ENCODE peak calls at places on chromosome 7, in five cellular contexts. One of them, this sample, is unnamed.

GRCh38 chr7:127534636-127535035 is 50.8 kb downstream of the GCC1 start:
- DNase-seq in Peyer's patch: no peak
- DNase-seq in B cell: no peak
- DNase-seq in tibial artery: no peak
- DNase-seq in mucosa of descending colon: no peak
- DNase-seq in this sample: no peak

GRCh38 chr7:127589901-127590300 is 1.7 kb downstream of the ARF5 start:
- DNase-seq in Peyer's patch: no peak
- DNase-seq in B cell: no peak
- DNase-seq in tibial artery: no peak
- DNase-seq in mucosa of descending colon: no peak
- DNase-seq in this sample: no peak

GRCh38 chr7:80921130-80921529 is 2.3 kb upstream of the SEMA3C start:
- DNase-seq in Peyer's patch: no peak
- DNase-seq in B cell: no peak
- DNase-seq in tibial artery: no peak
- DNase-seq in mucosa of descending colon: no peak
- DNase-seq in this sample: no peak

GRCh38 chr7:38178695-38179344 is 775 bp downstream of the STARD3NL start:
- DNase-seq in Peyer's patch: no peak
- DNase-seq in B cell: no peak
- DNase-seq in tibial artery: no peak
- DNase-seq in mucosa of descending colon: no peak
- DNase-seq in this sample: peak

GRCh38 chr7:91850455-91850854 is 30.0 kb downstream of the MTERF1 start:
- DNase-seq in Peyer's patch: no peak
- DNase-seq in B cell: no peak
- DNase-seq in tibial artery: no peak
- DNase-seq in mucosa of descending colon: no peak
- DNase-seq in this sample: no peak

GRCh38 chr7:147879116-147879750 is 711.3 kb upstream of the C7orf33 start:
- DNase-seq in Peyer's patch: no peak
- DNase-seq in B cell: no peak
- DNase-seq in tibial artery: no peak
- DNase-seq in mucosa of descending colon: no peak
- DNase-seq in this sample: no peak

GRCh38 chr7:154832557-154833138 is 170.3 kb downstream of the PAXIP1 start:
- DNase-seq in Peyer's patch: no peak
- DNase-seq in B cell: no peak
- DNase-seq in tibial artery: no peak
- DNase-seq in mucosa of descending colon: no peak
- DNase-seq in this sample: peak

GRCh38 chr7:74176555-74176954 is 2.4 kb downstream of the EIF4H start:
- DNase-seq in Peyer's patch: no peak
- DNase-seq in B cell: no peak
- DNase-seq in tibial artery: no peak
- DNase-seq in mucosa of descending colon: no peak
- DNase-seq in this sample: no peak

GRCh38 chr7:74475987-74476350 is 22.3 kb downstream of the GTF2IRD1 start:
- DNase-seq in Peyer's patch: no peak
- DNase-seq in B cell: no peak
- DNase-seq in tibial artery: no peak
- DNase-seq in mucosa of descending colon: no peak
- DNase-seq in this sample: no peak

GRCh38 chr7:36034020-36034419 is 119.0 kb upstream of the EEPD1 start:
- DNase-seq in Peyer's patch: no peak
- DNase-seq in B cell: no peak
- DNase-seq in tibial artery: no peak
- DNase-seq in mucosa of descending colon: no peak
- DNase-seq in this sample: no peak

GRCh38 chr7:101342892-101343291 is 19.8 kb upstream of the COL26A1 start:
- DNase-seq in Peyer's patch: no peak
- DNase-seq in B cell: no peak
- DNase-seq in tibial artery: no peak
- DNase-seq in mucosa of descending colon: no peak
- DNase-seq in this sample: no peak

GRCh38 chr7:74092321-74092963 is 8.8 kb downstream of the LIMK1 start:
- DNase-seq in Peyer's patch: peak
- DNase-seq in B cell: no peak
- DNase-seq in tibial artery: no peak
- DNase-seq in mucosa of descending colon: no peak
- DNase-seq in this sample: peak

GRCh38 chr7:156172638-156173037 is 360.4 kb upstream of the SHH start:
- DNase-seq in Peyer's patch: no peak
- DNase-seq in B cell: no peak
- DNase-seq in tibial artery: no peak
- DNase-seq in mucosa of descending colon: no peak
- DNase-seq in this sample: no peak

GRCh38 chr7:137879357-137880158 is 32.8 kb upstream of the DGKI start:
- DNase-seq in Peyer's patch: no peak
- DNase-seq in B cell: no peak
- DNase-seq in tibial artery: peak
- DNase-seq in mucosa of descending colon: no peak
- DNase-seq in this sample: peak

GRCh38 chr7:95213809-95214492 is 110.4 kb downstream of the PON1 start:
- DNase-seq in Peyer's patch: no peak
- DNase-seq in B cell: no peak
- DNase-seq in tibial artery: peak
- DNase-seq in mucosa of descending colon: peak
- DNase-seq in this sample: no peak

GRCh38 chr7:128833939-128834310 is 3.7 kb downstream of the FLNC start:
- DNase-seq in Peyer's patch: no peak
- DNase-seq in B cell: no peak
- DNase-seq in tibial artery: no peak
- DNase-seq in mucosa of descending colon: no peak
- DNase-seq in this sample: no peak

GRCh38 chr7:133365892-133366291 is 113.0 kb downstream of the EXOC4 start:
- DNase-seq in Peyer's patch: no peak
- DNase-seq in B cell: no peak
- DNase-seq in tibial artery: no peak
- DNase-seq in mucosa of descending colon: no peak
- DNase-seq in this sample: no peak

GRCh38 chr7:37385787-37386186 is 62.9 kb downstream of the ELMO1 start:
- DNase-seq in Peyer's patch: no peak
- DNase-seq in B cell: no peak
- DNase-seq in tibial artery: peak
- DNase-seq in mucosa of descending colon: no peak
- DNase-seq in this sample: no peak

GRCh38 chr7:87589631-87590030 is 11.1 kb downstream of the ABCB1 start:
- DNase-seq in Peyer's patch: no peak
- DNase-seq in B cell: no peak
- DNase-seq in tibial artery: no peak
- DNase-seq in mucosa of descending colon: no peak
- DNase-seq in this sample: no peak

GRCh38 chr7:28103984-28104628 is 76.5 kb downstream of the JAZF1 start:
- DNase-seq in Peyer's patch: no peak
- DNase-seq in B cell: no peak
- DNase-seq in tibial artery: no peak
- DNase-seq in mucosa of descending colon: no peak
- DNase-seq in this sample: no peak

GRCh38 chr7:47470567-47471357 is 111.1 kb downstream of the TNS3 start:
- DNase-seq in Peyer's patch: no peak
- DNase-seq in B cell: no peak
- DNase-seq in tibial artery: no peak
- DNase-seq in mucosa of descending colon: no peak
- DNase-seq in this sample: no peak

GRCh38 chr7:30968747-30969603 is 5.2 kb downstream of the GHRHR start:
- DNase-seq in Peyer's patch: no peak
- DNase-seq in B cell: no peak
- DNase-seq in tibial artery: no peak
- DNase-seq in mucosa of descending colon: no peak
- DNase-seq in this sample: no peak

GRCh38 chr7:134651991-134652390 is 5.3 kb downstream of the BPGM start:
- DNase-seq in Peyer's patch: no peak
- DNase-seq in B cell: no peak
- DNase-seq in tibial artery: no peak
- DNase-seq in mucosa of descending colon: no peak
- DNase-seq in this sample: no peak

GRCh38 chr7:1441615-1442354 is 17.5 kb downstream of the MICALL2 start:
- DNase-seq in Peyer's patch: no peak
- DNase-seq in B cell: no peak
- DNase-seq in tibial artery: no peak
- DNase-seq in mucosa of descending colon: no peak
- DNase-seq in this sample: no peak

GRCh38 chr7:1438821-1439220 is 20.4 kb downstream of the MICALL2 start:
- DNase-seq in Peyer's patch: no peak
- DNase-seq in B cell: no peak
- DNase-seq in tibial artery: no peak
- DNase-seq in mucosa of descending colon: no peak
- DNase-seq in this sample: no peak

GRCh38 chr7:1438208-1438607 is 21.1 kb downstream of the MICALL2 start:
- DNase-seq in Peyer's patch: no peak
- DNase-seq in B cell: no peak
- DNase-seq in tibial artery: no peak
- DNase-seq in mucosa of descending colon: no peak
- DNase-seq in this sample: no peak

GRCh38 chr7:1440620-1441019 is 18.6 kb downstream of the MICALL2 start:
- DNase-seq in Peyer's patch: no peak
- DNase-seq in B cell: no peak
- DNase-seq in tibial artery: no peak
- DNase-seq in mucosa of descending colon: no peak
- DNase-seq in this sample: no peak

DNA sequence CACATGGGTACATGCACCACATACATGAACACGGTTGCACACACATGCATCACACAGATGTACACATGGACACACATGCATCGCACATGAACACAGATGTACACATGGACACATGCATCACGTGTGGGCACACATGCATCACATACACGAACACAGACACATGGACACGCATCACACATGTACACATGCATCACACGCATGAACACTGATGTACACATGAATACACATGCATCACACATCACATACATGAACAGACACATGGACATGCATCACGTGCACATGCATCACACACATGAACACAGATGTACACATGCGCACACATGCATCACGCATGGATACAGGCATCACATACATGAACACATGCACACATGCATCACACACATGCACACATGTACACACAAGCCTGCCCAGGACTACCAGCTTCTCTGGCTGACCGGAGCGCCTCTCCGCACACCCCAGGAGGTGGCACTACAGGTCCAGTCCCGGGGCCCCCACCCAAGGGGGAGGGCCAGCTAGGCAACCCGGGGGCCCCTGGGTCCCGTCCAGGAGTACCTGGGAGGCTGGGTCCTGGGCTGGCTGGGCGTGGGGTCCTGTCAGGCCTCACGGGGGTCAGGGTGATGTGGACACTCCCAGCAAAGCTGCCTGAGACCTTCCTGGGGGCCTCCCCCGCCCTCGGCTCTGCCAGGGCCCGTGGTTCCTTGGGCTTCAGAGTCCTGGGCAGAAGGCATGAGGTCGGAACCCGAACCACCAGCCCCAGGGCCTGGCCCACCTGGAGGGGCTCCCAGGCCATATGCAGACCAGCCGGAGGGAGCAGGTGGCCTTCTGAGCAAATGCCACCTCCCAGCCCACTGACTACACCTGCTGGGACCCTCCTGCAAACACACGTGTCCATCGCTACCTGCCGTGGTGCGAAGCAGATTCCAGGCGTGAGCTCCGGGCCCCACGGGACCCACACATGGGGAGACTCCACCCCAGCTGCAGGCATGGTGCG is 19.6 kb downstream of the MICALL2 start:
- DNase-seq in Peyer's patch: no peak
- DNase-seq in B cell: no peak
- DNase-seq in tibial artery: no peak
- DNase-seq in mucosa of descending colon: no peak
- DNase-seq in this sample: no peak
- TF ChIP-seq CTCF in Peyer's patch: no peak
- TF ChIP-seq CTCF in B cell: no peak
- TF ChIP-seq CTCF in tibial artery: peak
- TF ChIP-seq CTCF in mucosa of descending colon: no peak
- TF ChIP-seq CTCF in this sample: no peak

GRCh38 chr7:130394421-130395188 is 14.3 kb downstream of the CPA1 start:
- DNase-seq in Peyer's patch: no peak
- DNase-seq in B cell: no peak
- DNase-seq in tibial artery: no peak
- DNase-seq in mucosa of descending colon: no peak
- DNase-seq in this sample: no peak
- TF ChIP-seq CTCF in Peyer's patch: no peak
- TF ChIP-seq CTCF in B cell: no peak
- TF ChIP-seq CTCF in tibial artery: no peak
- TF ChIP-seq CTCF in mucosa of descending colon: no peak
- TF ChIP-seq CTCF in this sample: no peak

DNA sequence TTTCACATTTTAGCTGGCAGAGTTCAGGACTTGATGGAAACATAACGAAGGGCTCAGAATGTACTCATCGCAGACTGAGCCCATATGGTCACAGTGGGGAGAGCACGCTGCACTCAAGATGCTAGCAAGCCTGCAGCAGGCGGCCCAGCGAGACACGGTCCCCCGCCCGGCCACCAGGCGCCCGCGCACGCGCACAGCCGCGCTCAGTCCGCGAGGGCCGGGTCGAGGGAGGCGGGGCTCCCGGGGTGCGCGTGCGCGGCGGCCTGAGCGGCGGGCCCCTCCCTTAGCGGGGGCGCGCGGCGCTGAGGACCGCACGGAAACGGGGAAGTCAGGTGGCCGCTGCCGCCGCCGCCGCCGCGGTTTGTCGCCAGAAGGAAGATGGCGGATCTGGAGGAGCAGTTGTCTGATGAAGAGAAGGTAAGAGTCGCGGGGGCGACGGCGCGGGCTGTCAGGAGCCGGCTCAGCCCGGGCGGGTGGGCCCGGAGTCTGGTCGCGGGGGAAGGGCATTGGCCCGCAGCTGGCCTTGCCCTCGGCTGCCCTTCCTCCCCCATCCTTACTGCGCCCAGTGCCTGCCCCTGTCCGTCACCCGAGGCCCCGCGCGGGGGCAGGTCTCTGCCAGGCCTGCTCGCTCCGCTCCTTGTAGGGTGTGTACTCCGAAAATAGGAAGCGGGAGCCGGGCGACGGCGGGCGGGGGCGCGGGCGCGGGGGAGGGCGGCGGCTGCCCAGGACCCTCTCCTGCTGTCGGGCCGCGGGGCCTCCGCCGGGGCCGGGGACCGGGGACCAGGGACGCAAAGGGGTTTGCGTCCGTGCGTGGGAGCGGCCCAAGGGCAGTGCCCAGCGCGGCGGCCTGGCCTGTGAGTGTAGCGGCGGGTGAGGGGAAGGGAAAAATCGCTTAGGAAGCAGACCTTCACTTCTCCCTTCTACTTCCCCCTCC is at the start of gene CAPZA2:
- DNase-seq in Peyer's patch: peak
- DNase-seq in B cell: peak
- DNase-seq in tibial artery: peak
- DNase-seq in mucosa of descending colon: peak
- DNase-seq in this sample: peak
- TF ChIP-seq CTCF in Peyer's patch: peak
- TF ChIP-seq CTCF in B cell: peak
- TF ChIP-seq CTCF in tibial artery: peak
- TF ChIP-seq CTCF in mucosa of descending colon: peak
- TF ChIP-seq CTCF in this sample: no peak

GRCh38 chr7:144011458-144012230 is 11.5 kb downstream of the OR6B1 start:
- DNase-seq in Peyer's patch: no peak
- DNase-seq in B cell: no peak
- DNase-seq in tibial artery: no peak
- DNase-seq in mucosa of descending colon: no peak
- DNase-seq in this sample: no peak
- TF ChIP-seq CTCF in Peyer's patch: no peak
- TF ChIP-seq CTCF in B cell: no peak
- TF ChIP-seq CTCF in tibial artery: no peak
- TF ChIP-seq CTCF in mucosa of descending colon: no peak
- TF ChIP-seq CTCF in this sample: no peak

GRCh38 chr7:142585425-142585824 is 163.8 kb upstream of the PRSS1 start:
- DNase-seq in Peyer's patch: no peak
- DNase-seq in B cell: no peak
- DNase-seq in tibial artery: no peak
- DNase-seq in mucosa of descending colon: no peak
- DNase-seq in this sample: no peak
- TF ChIP-seq CTCF in Peyer's patch: no peak
- TF ChIP-seq CTCF in B cell: no peak
- TF ChIP-seq CTCF in tibial artery: no peak
- TF ChIP-seq CTCF in mucosa of descending colon: no peak
- TF ChIP-seq CTCF in this sample: peak